ENCODE peak calls at places on chromosomes 11 and 22, in nine cellular contexts. K is pancreas, P is uterus, R is psoas muscle, M is Calu3, W is chondrocyte, V is tibial artery, Z is cardiac fibroblast, A is AG09319. E is an unnamed sample.

GRCh38 chr11:2135018-2135569 is 4.1 kb downstream of the IGF2 start:
- DNase-seq in R (peak), P (no peak), Z (no peak), A (no peak), V (no peak), K (peak), W (peak), M (no peak), E (no peak)

GRCh38 chr22:23036684-23037428 is 33.5 kb upstream of the GNAZ start:
- DNase-seq in A (peak), K (no peak), P (no peak), Z (peak), M (no peak), W (no peak), R (no peak), V (no peak), E (no peak)

GRCh38 chr11:107006076-107006833 is 12.0 kb downstream of the GUCY1A2 start:
- DNase-seq in V (no peak), K (no peak), Z (no peak), R (no peak), A (no peak), W (no peak), M (no peak), P (no peak), E (no peak)

GRCh38 chr11:115598502-115598901 is 94.3 kb upstream of the CADM1 start:
- DNase-seq in K (no peak), P (no peak), Z (no peak), W (no peak), A (no peak), R (no peak), V (no peak), M (no peak), E (no peak)

GRCh38 chr22:24875862-24876506 is 70.0 kb downstream of the SGSM1 start:
- DNase-seq in W (no peak), A (no peak), R (no peak), K (no peak), M (peak), V (no peak), P (no peak), Z (peak), E (peak)

GRCh38 chr22:43066134-43066533 is 23.1 kb downstream of the TTLL1 start:
- DNase-seq in V (no peak), M (no peak), W (no peak), R (no peak), A (no peak), Z (no peak), K (no peak), P (no peak), E (no peak)

GRCh38 chr11:6259638-6260019 is at the start of gene CCKBR:
- DNase-seq in Z (no peak), R (no peak), M (peak), K (peak), V (no peak), W (no peak), P (no peak), A (no peak), E (no peak)

GRCh38 chr11:15653191-15653590 is 538.5 kb downstream of the INSC start:
- DNase-seq in P (no peak), R (no peak), A (no peak), W (no peak), M (no peak), V (no peak), K (no peak), Z (no peak), E (no peak)

GRCh38 chr11:106473089-106473722 is 395.7 kb downstream of the AASDHPPT start:
- DNase-seq in P (no peak), M (no peak), Z (peak), K (no peak), W (no peak), R (no peak), V (no peak), A (no peak), E (no peak)

GRCh38 chr11:102012946-102013345 is 34.3 kb upstream of the CFAP300 start:
- DNase-seq in V (no peak), A (no peak), K (no peak), W (no peak), Z (no peak), R (no peak), P (no peak), M (no peak), E (no peak)

GRCh38 chr11:94193288-94193687 is 64.6 kb downstream of the PANX1 start:
- DNase-seq in W (no peak), V (no peak), P (no peak), Z (peak), K (no peak), A (no peak), M (peak), R (no peak), E (no peak)

GRCh38 chr11:101082813-101083212 is 46.8 kb downstream of the PGR start:
- DNase-seq in P (no peak), W (no peak), R (no peak), V (no peak), K (peak), M (no peak), Z (no peak), A (no peak), E (no peak)

GRCh38 chr11:69088676-69089146 is 40.0 kb downstream of the TPCN2 start:
- DNase-seq in P (peak), M (peak), K (no peak), R (peak), Z (peak), W (no peak), V (peak), A (peak), E (peak)

GRCh38 chr22:46734830-46735453 is 3.1 kb downstream of the CERK start:
- DNase-seq in R (no peak), Z (no peak), A (no peak), W (no peak), M (no peak), K (peak), P (no peak), V (peak), E (peak)

GRCh38 chr22:19176732-19177131 is 1.8 kb downstream of the SLC25A1 start:
- DNase-seq in V (no peak), P (no peak), W (peak), A (no peak), Z (no peak), K (peak), R (no peak), M (no peak), E (no peak)

GRCh38 chr11:86861810-86862209 is 61.5 kb downstream of the PRSS23 start:
- DNase-seq in A (no peak), P (no peak), V (no peak), M (no peak), K (no peak), W (no peak), Z (no peak), R (no peak), E (no peak)

GRCh38 chr11:45333506-45333971 is 47.4 kb upstream of the SYT13 start:
- DNase-seq in A (no peak), Z (peak), M (peak), K (no peak), R (no peak), W (no peak), P (peak), V (peak), E (no peak)

GRCh38 chr22:39519681-39520053 is 695 bp upstream of the ATF4 start:
- DNase-seq in M (peak), W (no peak), V (peak), R (peak), A (no peak), Z (no peak), K (no peak), P (peak), E (no peak)

GRCh38 chr11:29260939-29261705 is 755.7 kb downstream of the KCNA4 start:
- DNase-seq in K (no peak), M (peak), P (no peak), W (no peak), V (no peak), Z (peak), A (no peak), R (no peak), E (no peak)

GRCh38 chr11:11389238-11389637 is 36.2 kb upstream of the CSNK2A3 start:
- DNase-seq in P (no peak), K (no peak), R (no peak), A (no peak), W (no peak), V (no peak), Z (no peak), M (peak), E (no peak)

DNA sequence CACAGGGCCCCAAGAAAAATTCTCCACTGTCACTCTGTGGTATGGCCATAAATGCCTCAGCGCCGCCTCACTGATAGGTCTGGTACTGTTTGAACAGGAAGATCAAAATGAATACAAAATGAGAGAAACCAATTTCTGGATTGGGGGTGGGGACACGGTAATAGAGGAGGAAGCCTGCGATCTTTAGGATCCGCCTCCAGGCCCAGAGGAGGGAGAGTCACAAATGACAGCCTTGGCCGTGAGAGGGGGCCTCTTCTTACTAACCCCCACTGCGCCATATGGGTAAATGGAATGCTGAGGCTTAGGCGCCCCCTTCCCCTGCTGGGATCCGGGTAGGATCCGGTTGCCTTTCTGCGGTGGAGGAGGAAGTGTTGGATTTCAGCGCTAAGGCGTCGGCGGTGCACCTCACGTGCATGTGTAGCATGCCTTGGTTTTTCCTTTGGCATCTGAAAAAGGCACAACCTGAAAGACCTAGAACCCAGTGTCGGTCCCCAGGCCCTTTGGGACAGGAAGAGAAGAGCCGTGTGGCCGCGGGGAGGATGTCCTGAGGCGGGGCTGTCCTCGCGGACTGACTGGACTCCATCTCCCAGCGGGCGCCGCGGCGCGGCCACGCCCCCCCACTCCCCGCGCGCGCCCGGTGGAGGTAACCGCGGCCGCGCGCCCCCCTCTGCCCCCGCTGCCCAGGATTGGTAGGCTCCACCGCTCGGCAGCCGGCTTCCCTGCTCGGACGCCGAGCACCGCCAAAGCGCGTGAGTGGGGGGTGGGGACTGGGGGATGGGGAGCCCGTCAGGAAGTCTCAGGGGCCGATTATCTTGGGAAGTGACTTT is 718 bp upstream of the MADD start:
- DNase-seq in P (peak), R (peak), W (no peak), Z (peak), M (peak), V (peak), K (peak), A (no peak), E (peak)
- TF ChIP-seq CTCF in P (no peak), R (no peak), W (peak), Z (peak), M (no peak), V (no peak), K (no peak), A (peak), E (no peak)

DNA sequence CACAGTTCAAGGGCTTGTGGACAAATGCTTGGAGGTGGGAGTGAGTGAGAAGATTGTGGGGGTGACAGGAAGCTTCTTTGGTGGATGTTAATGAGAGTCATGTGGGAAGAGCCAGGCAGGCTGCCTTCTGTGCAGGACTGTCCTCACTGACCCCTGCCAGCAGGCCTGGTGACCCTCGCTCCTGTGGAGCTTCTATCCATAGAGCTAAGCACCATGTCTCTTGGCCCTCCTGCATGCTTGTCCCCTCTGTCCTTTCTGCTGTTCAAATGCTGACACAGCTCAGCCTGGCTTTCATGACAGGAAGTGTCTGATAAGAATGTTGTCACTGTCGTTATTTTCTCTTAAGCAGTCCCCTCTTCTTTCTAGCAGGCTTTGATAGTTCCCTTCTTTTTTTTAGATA is 37.6 kb downstream of the NAT10 start:
- DNase-seq in P (no peak), Z (no peak), W (peak), R (no peak), A (no peak), V (no peak), M (no peak), K (no peak), E (no peak)
- TF ChIP-seq CTCF in P (no peak), Z (no peak), W (no peak), R (no peak), A (no peak), V (no peak), M (no peak), K (no peak), E (no peak)

GRCh38 chr11:18722293-18722637 is 3.7 kb downstream of the IGSF22 start:
- DNase-seq in V (no peak), W (no peak), R (no peak), A (no peak), Z (no peak), K (no peak), P (no peak), M (no peak), E (no peak)
- TF ChIP-seq CTCF in V (no peak), W (peak), R (no peak), A (no peak), Z (no peak), K (peak), P (no peak), M (peak), E (no peak)

DNA sequence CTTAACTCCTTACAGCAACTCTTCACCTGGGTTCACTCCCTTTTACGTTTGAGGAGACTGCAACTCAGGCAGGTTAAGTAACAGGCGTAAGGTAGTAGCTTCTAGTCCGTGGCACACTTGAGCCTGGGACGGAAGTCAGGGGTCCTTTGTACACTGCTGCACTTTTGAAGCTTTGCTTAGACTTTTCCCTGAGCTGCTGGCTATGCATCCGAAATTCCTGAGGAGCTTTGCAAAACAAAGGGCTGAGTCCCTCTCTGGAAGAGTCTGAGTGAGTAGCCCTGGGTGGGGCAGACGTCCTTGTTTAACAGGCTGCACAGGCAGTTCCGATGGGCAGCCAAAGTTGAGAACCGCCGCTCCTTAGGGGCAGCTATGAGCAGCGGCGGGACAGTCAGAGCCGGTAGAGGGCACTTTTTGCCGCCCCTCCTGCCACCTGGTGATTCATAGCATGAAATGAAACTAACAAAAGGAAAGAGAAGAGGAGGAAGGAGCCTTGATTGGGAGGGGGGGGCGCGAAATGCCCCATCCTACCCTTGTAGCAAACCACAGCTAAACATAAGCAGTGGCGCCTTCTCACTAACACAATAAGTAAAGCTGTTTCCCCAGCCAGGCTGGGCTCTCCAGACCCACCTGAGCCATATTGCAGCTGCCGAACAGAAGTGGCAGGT is 1.4 kb downstream of the TMEM109 start:
- DNase-seq in K (no peak), A (no peak), M (peak), R (peak), V (peak), P (no peak), W (no peak), Z (peak), E (peak)
- TF ChIP-seq CTCF in K (no peak), A (peak), M (no peak), R (peak), V (peak), P (peak), W (peak), Z (peak), E (peak)

E was measured in GM13976.